ENCODE peak calls at places on chromosomes 6 and 20, in nine cellular contexts. One of them, this sample, is unnamed.
A peak's percentile ranks its signal among the peaks of the same experiment; 100 is the strongest.

GRCh38 chr6:73203098-73203497 is 22.2 kb downstream of the KHDC1L start:
- DNase-seq in WTC11: no peak
- DNase-seq in prostate gland: no peak
- DNase-seq in osteoblast: no peak
- DNase-seq in activated T-helper 1 cell treated with Interleukin-2 at 50 U/mL for 16 hours: no peak
- DNase-seq in adrenal gland: no peak
- DNase-seq in caudate nucleus: no peak
- DNase-seq in NCI-H2029: no peak
- DNase-seq in SJSA1: no peak
- DNase-seq in this sample: no peak

GRCh38 chr20:40999841-41000240 is 28.8 kb upstream of the TOP1 start:
- DNase-seq in osteoblast: no peak
- DNase-seq in WTC11: no peak
- DNase-seq in adrenal gland: no peak
- DNase-seq in SJSA1: no peak
- DNase-seq in prostate gland: no peak
- DNase-seq in NCI-H2029: no peak
- DNase-seq in activated T-helper 1 cell treated with Interleukin-2 at 50 U/mL for 16 hours: no peak
- DNase-seq in caudate nucleus: no peak
- DNase-seq in this sample: no peak

GRCh38 chr6:142942805-142943227 is 2.2 kb downstream of the HIVEP2 start:
- DNase-seq in osteoblast: peak; percentile 90
- DNase-seq in prostate gland: no peak
- DNase-seq in SJSA1: no peak
- DNase-seq in NCI-H2029: no peak
- DNase-seq in WTC11: no peak
- DNase-seq in adrenal gland: no peak
- DNase-seq in caudate nucleus: no peak
- DNase-seq in activated T-helper 1 cell treated with Interleukin-2 at 50 U/mL for 16 hours: no peak
- DNase-seq in this sample: no peak

GRCh38 chr6:49463612-49463967 is 420 bp downstream of the CENPQ start:
- DNase-seq in WTC11: no peak
- DNase-seq in SJSA1: no peak
- DNase-seq in osteoblast: no peak
- DNase-seq in prostate gland: no peak
- DNase-seq in caudate nucleus: no peak
- DNase-seq in NCI-H2029: no peak
- DNase-seq in adrenal gland: no peak
- DNase-seq in activated T-helper 1 cell treated with Interleukin-2 at 50 U/mL for 16 hours: no peak
- DNase-seq in this sample: no peak

GRCh38 chr6:35727206-35727934 is 9.5 kb upstream of the ARMC12 start:
- DNase-seq in osteoblast: peak; percentile 84
- DNase-seq in prostate gland: peak; percentile 87
- DNase-seq in activated T-helper 1 cell treated with Interleukin-2 at 50 U/mL for 16 hours: no peak
- DNase-seq in caudate nucleus: peak; percentile 72
- DNase-seq in adrenal gland: peak; percentile 89
- DNase-seq in NCI-H2029: peak; percentile 35
- DNase-seq in SJSA1: peak; percentile 57
- DNase-seq in WTC11: peak; percentile 78
- DNase-seq in this sample: peak; percentile 74

GRCh38 chr6:122033564-122034181 is 365.8 kb upstream of the HSF2 start:
- DNase-seq in adrenal gland: no peak
- DNase-seq in caudate nucleus: no peak
- DNase-seq in prostate gland: peak; percentile 14
- DNase-seq in osteoblast: peak; percentile 21
- DNase-seq in SJSA1: no peak
- DNase-seq in NCI-H2029: peak; percentile 65
- DNase-seq in WTC11: no peak
- DNase-seq in activated T-helper 1 cell treated with Interleukin-2 at 50 U/mL for 16 hours: no peak
- DNase-seq in this sample: no peak

GRCh38 chr6:167399051-167399387 is 74.1 kb downstream of the TTLL2 start:
- DNase-seq in osteoblast: no peak
- DNase-seq in activated T-helper 1 cell treated with Interleukin-2 at 50 U/mL for 16 hours: no peak
- DNase-seq in caudate nucleus: no peak
- DNase-seq in prostate gland: no peak
- DNase-seq in WTC11: no peak
- DNase-seq in adrenal gland: no peak
- DNase-seq in SJSA1: no peak
- DNase-seq in NCI-H2029: no peak
- DNase-seq in this sample: no peak

GRCh38 chr6:85544776-85545175 is 48.9 kb downstream of the SNX14 start:
- DNase-seq in adrenal gland: no peak
- DNase-seq in NCI-H2029: no peak
- DNase-seq in osteoblast: no peak
- DNase-seq in WTC11: no peak
- DNase-seq in SJSA1: no peak
- DNase-seq in prostate gland: no peak
- DNase-seq in caudate nucleus: no peak
- DNase-seq in activated T-helper 1 cell treated with Interleukin-2 at 50 U/mL for 16 hours: no peak
- DNase-seq in this sample: no peak

GRCh38 chr20:52049001-52049731 is 142.4 kb downstream of the ZFP64 start:
- DNase-seq in prostate gland: no peak
- DNase-seq in caudate nucleus: no peak
- DNase-seq in adrenal gland: no peak
- DNase-seq in WTC11: peak; percentile 46
- DNase-seq in NCI-H2029: no peak
- DNase-seq in osteoblast: peak; percentile 82
- DNase-seq in activated T-helper 1 cell treated with Interleukin-2 at 50 U/mL for 16 hours: no peak
- DNase-seq in SJSA1: no peak
- DNase-seq in this sample: no peak

GRCh38 chr6:51704932-51705540 is 382.4 kb downstream of the PKHD1 start:
- DNase-seq in prostate gland: no peak
- DNase-seq in activated T-helper 1 cell treated with Interleukin-2 at 50 U/mL for 16 hours: no peak
- DNase-seq in NCI-H2029: no peak
- DNase-seq in SJSA1: no peak
- DNase-seq in caudate nucleus: no peak
- DNase-seq in osteoblast: no peak
- DNase-seq in WTC11: no peak
- DNase-seq in adrenal gland: no peak
- DNase-seq in this sample: no peak

GRCh38 chr6:111260570-111261298 is 173.4 kb downstream of the SLC16A10 start:
- DNase-seq in osteoblast: peak; percentile 62
- DNase-seq in adrenal gland: no peak
- DNase-seq in WTC11: no peak
- DNase-seq in caudate nucleus: no peak
- DNase-seq in prostate gland: no peak
- DNase-seq in activated T-helper 1 cell treated with Interleukin-2 at 50 U/mL for 16 hours: no peak
- DNase-seq in SJSA1: no peak
- DNase-seq in NCI-H2029: no peak
- DNase-seq in this sample: no peak

GRCh38 chr6:37316071-37316470 is 37.7 kb upstream of the RNF8 start:
- DNase-seq in osteoblast: no peak
- DNase-seq in WTC11: no peak
- DNase-seq in activated T-helper 1 cell treated with Interleukin-2 at 50 U/mL for 16 hours: no peak
- DNase-seq in prostate gland: no peak
- DNase-seq in caudate nucleus: no peak
- DNase-seq in NCI-H2029: no peak
- DNase-seq in adrenal gland: no peak
- DNase-seq in SJSA1: no peak
- DNase-seq in this sample: no peak

GRCh38 chr20:49832632-49833327 is 20.2 kb downstream of the SLC9A8 start:
- DNase-seq in prostate gland: peak; percentile 76
- DNase-seq in adrenal gland: no peak
- DNase-seq in osteoblast: no peak
- DNase-seq in SJSA1: no peak
- DNase-seq in caudate nucleus: no peak
- DNase-seq in NCI-H2029: no peak
- DNase-seq in WTC11: no peak
- DNase-seq in activated T-helper 1 cell treated with Interleukin-2 at 50 U/mL for 16 hours: no peak
- DNase-seq in this sample: no peak

GRCh38 chr6:123529843-123530242 is 106.9 kb downstream of the TRDN start:
- DNase-seq in adrenal gland: no peak
- DNase-seq in activated T-helper 1 cell treated with Interleukin-2 at 50 U/mL for 16 hours: no peak
- DNase-seq in WTC11: no peak
- DNase-seq in osteoblast: no peak
- DNase-seq in SJSA1: no peak
- DNase-seq in NCI-H2029: no peak
- DNase-seq in prostate gland: no peak
- DNase-seq in caudate nucleus: no peak
- DNase-seq in this sample: no peak

GRCh38 chr6:15426926-15427325 is 181.1 kb downstream of the JARID2 start:
- DNase-seq in WTC11: no peak
- DNase-seq in adrenal gland: no peak
- DNase-seq in prostate gland: no peak
- DNase-seq in SJSA1: no peak
- DNase-seq in caudate nucleus: no peak
- DNase-seq in osteoblast: no peak
- DNase-seq in activated T-helper 1 cell treated with Interleukin-2 at 50 U/mL for 16 hours: no peak
- DNase-seq in NCI-H2029: no peak
- DNase-seq in this sample: no peak

GRCh38 chr6:107972413-107973096 is 14.5 kb upstream of the SEC63 start:
- DNase-seq in osteoblast: no peak
- DNase-seq in activated T-helper 1 cell treated with Interleukin-2 at 50 U/mL for 16 hours: no peak
- DNase-seq in adrenal gland: peak; percentile 75
- DNase-seq in WTC11: no peak
- DNase-seq in prostate gland: no peak
- DNase-seq in SJSA1: no peak
- DNase-seq in NCI-H2029: no peak
- DNase-seq in caudate nucleus: no peak
- DNase-seq in this sample: no peak

GRCh38 chr20:64162239-64162621 is 2.0 kb upstream of the MYT1 start:
- DNase-seq in caudate nucleus: no peak
- DNase-seq in activated T-helper 1 cell treated with Interleukin-2 at 50 U/mL for 16 hours: no peak
- DNase-seq in adrenal gland: no peak
- DNase-seq in SJSA1: no peak
- DNase-seq in osteoblast: no peak
- DNase-seq in NCI-H2029: no peak
- DNase-seq in prostate gland: no peak
- DNase-seq in WTC11: no peak
- DNase-seq in this sample: no peak

GRCh38 chr6:4637691-4638433 is 138.3 kb upstream of the CDYL start:
- DNase-seq in prostate gland: no peak
- DNase-seq in NCI-H2029: no peak
- DNase-seq in adrenal gland: peak; percentile 21
- DNase-seq in activated T-helper 1 cell treated with Interleukin-2 at 50 U/mL for 16 hours: no peak
- DNase-seq in osteoblast: peak; percentile 85
- DNase-seq in WTC11: no peak
- DNase-seq in caudate nucleus: no peak
- DNase-seq in SJSA1: no peak
- DNase-seq in this sample: no peak

GRCh38 chr20:2101057-2101934 is at the start of gene STK35:
- DNase-seq in osteoblast: peak; percentile 80
- DNase-seq in SJSA1: peak; percentile 79
- DNase-seq in activated T-helper 1 cell treated with Interleukin-2 at 50 U/mL for 16 hours: peak; percentile 56
- DNase-seq in adrenal gland: peak; percentile 92
- DNase-seq in prostate gland: peak; percentile 78
- DNase-seq in NCI-H2029: peak; percentile 85
- DNase-seq in caudate nucleus: no peak
- DNase-seq in WTC11: peak; percentile 76
- DNase-seq in this sample: peak; percentile 81

GRCh38 chr20:31497838-31498540 is 16.3 kb upstream of the HM13 start:
- DNase-seq in osteoblast: peak; percentile 96
- DNase-seq in caudate nucleus: no peak
- DNase-seq in activated T-helper 1 cell treated with Interleukin-2 at 50 U/mL for 16 hours: no peak
- DNase-seq in WTC11: no peak
- DNase-seq in NCI-H2029: no peak
- DNase-seq in SJSA1: no peak
- DNase-seq in adrenal gland: no peak
- DNase-seq in prostate gland: no peak
- DNase-seq in this sample: no peak

GRCh38 chr6:112933947-112934346 is 586.8 kb downstream of the RFPL4B start:
- DNase-seq in SJSA1: no peak
- DNase-seq in NCI-H2029: no peak
- DNase-seq in caudate nucleus: no peak
- DNase-seq in activated T-helper 1 cell treated with Interleukin-2 at 50 U/mL for 16 hours: no peak
- DNase-seq in osteoblast: no peak
- DNase-seq in adrenal gland: no peak
- DNase-seq in prostate gland: no peak
- DNase-seq in WTC11: no peak
- DNase-seq in this sample: no peak

GRCh38 chr6:111771084-111771411 is 102.2 kb downstream of the FYN start:
- DNase-seq in osteoblast: no peak
- DNase-seq in prostate gland: no peak
- DNase-seq in SJSA1: no peak
- DNase-seq in adrenal gland: no peak
- DNase-seq in activated T-helper 1 cell treated with Interleukin-2 at 50 U/mL for 16 hours: no peak
- DNase-seq in NCI-H2029: no peak
- DNase-seq in WTC11: no peak
- DNase-seq in caudate nucleus: no peak
- DNase-seq in this sample: no peak

GRCh38 chr6:34928695-34929094 is 39.6 kb downstream of the ANKS1A start:
- DNase-seq in adrenal gland: no peak
- DNase-seq in activated T-helper 1 cell treated with Interleukin-2 at 50 U/mL for 16 hours: no peak
- DNase-seq in osteoblast: no peak
- DNase-seq in caudate nucleus: no peak
- DNase-seq in SJSA1: no peak
- DNase-seq in NCI-H2029: no peak
- DNase-seq in prostate gland: no peak
- DNase-seq in WTC11: no peak
- DNase-seq in this sample: no peak

GRCh38 chr6:138161434-138162103 is at the start of gene ARFGEF3:
- DNase-seq in NCI-H2029: peak; percentile 10
- DNase-seq in SJSA1: no peak
- DNase-seq in WTC11: peak; percentile 75
- DNase-seq in caudate nucleus: peak; percentile 45
- DNase-seq in prostate gland: peak; percentile 66
- DNase-seq in adrenal gland: peak; percentile 40
- DNase-seq in activated T-helper 1 cell treated with Interleukin-2 at 50 U/mL for 16 hours: peak; percentile 29
- DNase-seq in osteoblast: peak; percentile 96
- DNase-seq in this sample: peak; percentile 49

GRCh38 chr20:4563534-4563933 is 158.2 kb upstream of the PRND start:
- DNase-seq in prostate gland: no peak
- DNase-seq in adrenal gland: no peak
- DNase-seq in caudate nucleus: no peak
- DNase-seq in WTC11: peak; percentile 47
- DNase-seq in NCI-H2029: no peak
- DNase-seq in SJSA1: peak; percentile 54
- DNase-seq in activated T-helper 1 cell treated with Interleukin-2 at 50 U/mL for 16 hours: no peak
- DNase-seq in osteoblast: no peak
- DNase-seq in this sample: peak; percentile 17

GRCh38 chr20:10508060-10508459 is 73.0 kb downstream of the SLX4IP start:
- DNase-seq in activated T-helper 1 cell treated with Interleukin-2 at 50 U/mL for 16 hours: no peak
- DNase-seq in caudate nucleus: no peak
- DNase-seq in prostate gland: peak; percentile 61
- DNase-seq in SJSA1: no peak
- DNase-seq in NCI-H2029: no peak
- DNase-seq in osteoblast: no peak
- DNase-seq in adrenal gland: peak; percentile 85
- DNase-seq in WTC11: no peak
- DNase-seq in this sample: no peak

GRCh38 chr6:125053809-125054208 is 91.6 kb downstream of the RNF217 start:
- DNase-seq in caudate nucleus: no peak
- DNase-seq in SJSA1: no peak
- DNase-seq in activated T-helper 1 cell treated with Interleukin-2 at 50 U/mL for 16 hours: no peak
- DNase-seq in NCI-H2029: no peak
- DNase-seq in osteoblast: no peak
- DNase-seq in WTC11: no peak
- DNase-seq in adrenal gland: no peak
- DNase-seq in prostate gland: no peak
- DNase-seq in this sample: no peak

GRCh38 chr6:2658788-2659187 is 91.9 kb downstream of the MYLK4 start:
- DNase-seq in activated T-helper 1 cell treated with Interleukin-2 at 50 U/mL for 16 hours: no peak
- DNase-seq in NCI-H2029: no peak
- DNase-seq in osteoblast: no peak
- DNase-seq in WTC11: no peak
- DNase-seq in prostate gland: no peak
- DNase-seq in caudate nucleus: no peak
- DNase-seq in adrenal gland: no peak
- DNase-seq in SJSA1: no peak
- DNase-seq in this sample: no peak

GRCh38 chr20:44728835-44729342 is 13.7 kb downstream of the CCN5 start:
- DNase-seq in WTC11: peak; percentile 55
- DNase-seq in adrenal gland: peak; percentile 94
- DNase-seq in NCI-H2029: peak; percentile 85
- DNase-seq in osteoblast: peak; percentile 97
- DNase-seq in prostate gland: peak; percentile 85
- DNase-seq in SJSA1: no peak
- DNase-seq in activated T-helper 1 cell treated with Interleukin-2 at 50 U/mL for 16 hours: no peak
- DNase-seq in caudate nucleus: no peak
- DNase-seq in this sample: peak; percentile 42

GRCh38 chr6:90764001-90764400 is 177.1 kb upstream of the MAP3K7 start:
- DNase-seq in prostate gland: no peak
- DNase-seq in WTC11: no peak
- DNase-seq in caudate nucleus: no peak
- DNase-seq in adrenal gland: no peak
- DNase-seq in NCI-H2029: no peak
- DNase-seq in activated T-helper 1 cell treated with Interleukin-2 at 50 U/mL for 16 hours: no peak
- DNase-seq in osteoblast: no peak
- DNase-seq in SJSA1: no peak
- DNase-seq in this sample: no peak

GRCh38 chr6:167651251-167652041 is 175.3 kb upstream of the AFDN start:
- DNase-seq in osteoblast: no peak
- DNase-seq in adrenal gland: no peak
- DNase-seq in NCI-H2029: no peak
- DNase-seq in caudate nucleus: no peak
- DNase-seq in SJSA1: no peak
- DNase-seq in activated T-helper 1 cell treated with Interleukin-2 at 50 U/mL for 16 hours: no peak
- DNase-seq in WTC11: no peak
- DNase-seq in prostate gland: no peak
- DNase-seq in this sample: no peak

This sample was measured in mucosa of gallbladder.